ENCODE peak calls at places on chromosomes 16 and 17, in five cellular contexts. O, D, V, C and R are unnamed samples.

GRCh38 chr17:37493249-37494027 is 3.7 kb downstream of the DUSP14 start:
- DNase-seq in O (no peak), D (no peak), V (no peak), C (peak), R (peak)

GRCh38 chr16:86597880-86598606 is 19.7 kb downstream of the FOXL1 start:
- DNase-seq in O (no peak), D (no peak), V (no peak), C (no peak), R (no peak)

GRCh38 chr16:1310832-1311200 is 1.4 kb downstream of the UBE2I start:
- DNase-seq in O (no peak), D (no peak), V (peak), C (peak), R (no peak)

GRCh38 chr16:4692460-4693295 is 684 bp upstream of the NUDT16L1 start:
- DNase-seq in O (no peak), D (peak), V (no peak), C (no peak), R (no peak)

GRCh38 chr17:12958786-12959185 is 59.0 kb downstream of the ELAC2 start:
- DNase-seq in O (no peak), D (no peak), V (no peak), C (peak), R (no peak)

GRCh38 chr17:56596741-56597494 is 3.4 kb downstream of the NOG start:
- DNase-seq in O (no peak), D (no peak), V (no peak), C (no peak), R (no peak)

GRCh38 chr17:40841246-40841645 is 18.8 kb upstream of the KRT10 start:
- DNase-seq in O (no peak), D (no peak), V (no peak), C (no peak), R (peak)

GRCh38 chr17:39622380-39623006 is 4.3 kb upstream of the PPP1R1B start:
- DNase-seq in O (no peak), D (no peak), V (peak), C (no peak), R (no peak)

GRCh38 chr17:14745122-14745521 is 444.2 kb downstream of the HS3ST3B1 start:
- DNase-seq in O (no peak), D (no peak), V (no peak), C (peak), R (peak)

GRCh38 chr17:7897773-7898172 is 9.2 kb downstream of the CHD3 start:
- DNase-seq in O (no peak), D (no peak), V (peak), C (peak), R (peak)
- TF ChIP-seq CTCF in O (no peak), D (peak), V (peak), C (peak), R (peak)

GRCh38 chr16:85110105-85110504 is 2.2 kb downstream of the CIBAR2 start:
- DNase-seq in O (no peak), D (no peak), V (no peak), C (no peak), R (no peak)

GRCh38 chr16:85113168-85113733 is 979 bp upstream of the CIBAR2 start:
- DNase-seq in O (no peak), D (no peak), V (no peak), C (no peak), R (no peak)

GRCh38 chr16:85113913-85114312 is 1.6 kb upstream of the CIBAR2 start:
- DNase-seq in O (no peak), D (no peak), V (no peak), C (no peak), R (no peak)

GRCh38 chr16:85112364-85112763 is at the start of gene CIBAR2:
- DNase-seq in O (no peak), D (no peak), V (no peak), C (no peak), R (no peak)

DNA sequence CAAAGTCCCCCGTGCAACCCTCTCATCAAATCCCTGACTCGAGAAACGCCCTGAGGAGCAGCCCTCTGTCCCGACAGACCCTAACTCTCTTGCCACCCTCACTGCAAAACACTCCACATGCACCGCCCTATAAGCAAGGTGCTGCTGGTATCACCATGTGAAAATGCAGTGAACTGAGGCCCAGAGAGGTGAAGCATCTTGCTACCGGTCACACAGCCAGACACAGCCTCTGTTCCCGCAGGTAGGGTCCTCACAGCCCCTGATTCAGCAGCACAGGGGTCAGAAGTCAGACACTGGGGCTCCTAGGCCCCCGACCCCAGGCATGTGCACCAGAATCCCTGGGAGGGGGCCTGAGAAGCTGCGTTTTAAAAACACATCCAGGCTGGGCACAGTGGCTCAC is 1.1 kb downstream of the CIBAR2 start:
- DNase-seq in O (no peak), D (no peak), V (no peak), C (no peak), R (no peak)
- H3K4me3 ChIP-seq in O (no peak), D (no peak), V (no peak), C (no peak), R (no peak)

DNA sequence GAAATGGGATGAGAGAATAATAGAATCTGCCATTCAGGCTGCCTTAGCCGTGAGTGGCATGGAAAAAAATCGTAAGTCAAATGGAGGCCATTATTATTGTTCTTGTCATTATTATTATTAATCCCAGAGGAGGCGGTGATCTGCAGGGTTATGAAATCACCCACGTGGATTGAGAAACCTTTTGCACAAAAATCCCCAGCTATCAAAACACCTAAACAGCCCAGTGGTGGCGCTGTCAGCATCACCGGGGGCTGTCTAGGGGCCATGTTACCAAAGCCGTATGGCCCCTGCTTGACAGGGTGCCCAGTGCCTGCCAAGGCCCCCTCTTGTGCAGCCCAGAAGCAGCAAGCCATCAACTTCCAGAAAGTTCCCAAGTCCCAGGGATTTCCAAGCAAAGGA is 25.2 kb downstream of the CNGB1 start:
- DNase-seq in O (no peak), D (no peak), V (no peak), C (peak), R (peak)
- TF ChIP-seq CTCF in O (no peak), D (no peak), V (no peak), C (peak), R (peak)

GRCh38 chr16:67943256-67943618 is 683 bp downstream of the LCAT start:
- DNase-seq in O (no peak), D (no peak), V (no peak), C (no peak), R (no peak)
- H3K4me3 ChIP-seq in O (no peak), D (no peak), V (no peak), C (no peak), R (no peak)

GRCh38 chr16:9128346-9129342 is 37.2 kb downstream of the HAPSTR1 start:
- DNase-seq in O (no peak), D (no peak), V (no peak), C (no peak), R (no peak)

GRCh38 chr16:9124444-9124843 is 33.0 kb downstream of the HAPSTR1 start:
- DNase-seq in O (no peak), D (no peak), V (no peak), C (no peak), R (no peak)

GRCh38 chr16:9125658-9126492 is 34.4 kb downstream of the HAPSTR1 start:
- DNase-seq in O (no peak), D (no peak), V (peak), C (no peak), R (no peak)

GRCh38 chr16:9124908-9125584 is 33.6 kb downstream of the HAPSTR1 start:
- DNase-seq in O (no peak), D (no peak), V (no peak), C (no peak), R (no peak)

DNA sequence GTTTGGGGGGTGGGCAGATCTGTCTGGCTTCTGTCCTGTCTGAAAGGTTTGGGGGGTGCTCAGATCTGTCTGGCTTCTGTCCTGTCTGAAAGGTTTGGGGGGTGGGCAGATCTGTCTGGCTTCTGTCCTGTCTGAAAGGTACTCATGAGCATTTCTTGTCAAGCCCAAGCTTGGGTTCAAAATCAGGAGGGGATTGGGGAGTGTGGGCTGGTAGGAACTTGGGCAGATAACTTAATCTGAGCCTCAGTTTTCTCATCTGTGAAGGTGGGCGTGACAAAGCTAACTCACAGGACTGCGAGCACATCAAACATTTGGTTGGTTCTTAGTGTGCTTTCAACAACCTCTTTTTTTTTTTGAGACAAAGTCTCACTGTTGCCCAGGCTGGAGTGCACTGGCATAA is 35.2 kb downstream of the HAPSTR1 start:
- DNase-seq in O (no peak), D (no peak), V (no peak), C (no peak), R (no peak)
- TF ChIP-seq CTCF in O (no peak), D (no peak), V (no peak), C (no peak), R (no peak)

GRCh38 chr17:77145209-77145608 is 4.4 kb downstream of the SEC14L1 start:
- DNase-seq in O (no peak), D (no peak), V (no peak), C (no peak), R (no peak)

GRCh38 chr17:77146882-77147281 is 6.1 kb downstream of the SEC14L1 start:
- DNase-seq in O (no peak), D (peak), V (no peak), C (no peak), R (no peak)

GRCh38 chr17:77144227-77144626 is 3.5 kb downstream of the SEC14L1 start:
- DNase-seq in O (no peak), D (no peak), V (no peak), C (no peak), R (no peak)

GRCh38 chr17:77147357-77147801 is 6.6 kb downstream of the SEC14L1 start:
- DNase-seq in O (no peak), D (no peak), V (no peak), C (no peak), R (no peak)

DNA sequence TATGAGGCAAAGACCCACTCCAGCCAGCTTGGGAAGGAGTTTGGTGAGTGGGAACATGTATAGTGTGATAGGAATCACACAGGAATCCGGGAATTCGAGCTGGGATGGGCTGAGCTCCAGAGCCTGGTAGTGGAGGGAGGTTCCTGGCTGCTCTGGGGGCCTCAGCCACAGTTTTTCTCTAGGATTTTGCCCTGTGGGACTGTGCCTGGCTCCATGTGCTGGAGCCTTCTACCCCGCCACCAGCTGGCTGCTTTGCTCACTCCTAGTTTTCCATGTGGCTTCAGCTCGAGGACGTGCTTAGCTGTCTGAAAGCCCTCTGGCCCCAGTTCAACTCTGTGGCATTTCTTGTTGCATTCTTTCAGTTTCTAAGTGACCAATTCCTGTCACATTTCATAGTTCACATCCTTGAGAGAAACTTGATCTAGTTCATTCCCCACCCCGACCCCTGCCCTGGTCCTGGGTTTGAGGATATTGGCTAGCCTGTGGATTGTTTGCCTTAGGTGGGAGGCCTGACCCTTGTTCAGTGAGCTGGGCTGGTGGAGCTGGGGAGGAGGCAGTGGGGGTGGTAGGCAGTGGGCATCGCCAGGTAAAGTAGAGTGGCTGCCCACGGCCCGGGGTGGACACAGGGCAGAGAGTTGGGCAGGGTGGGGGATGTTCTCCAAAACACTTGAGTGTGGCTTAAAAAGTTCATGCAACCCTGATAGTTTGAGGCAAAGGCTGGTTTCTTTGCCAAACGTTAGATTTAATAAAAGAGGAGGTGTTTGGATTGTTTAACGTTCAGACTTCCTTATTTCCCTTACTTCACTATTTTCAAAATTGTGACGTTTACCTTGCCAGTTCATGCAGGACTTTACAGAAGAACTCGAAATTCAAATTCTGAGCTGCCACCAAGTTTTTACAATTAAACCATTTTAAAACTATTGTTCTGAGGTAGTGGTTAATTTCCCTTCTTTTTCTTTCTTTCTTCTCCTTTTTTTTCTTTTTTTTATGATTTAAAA is 5.2 kb downstream of the SEC14L1 start:
- DNase-seq in O (no peak), D (peak), V (no peak), C (peak), R (peak)
- H3K4me3 ChIP-seq in O (peak), D (peak), V (no peak), C (peak), R (peak)

DNA sequence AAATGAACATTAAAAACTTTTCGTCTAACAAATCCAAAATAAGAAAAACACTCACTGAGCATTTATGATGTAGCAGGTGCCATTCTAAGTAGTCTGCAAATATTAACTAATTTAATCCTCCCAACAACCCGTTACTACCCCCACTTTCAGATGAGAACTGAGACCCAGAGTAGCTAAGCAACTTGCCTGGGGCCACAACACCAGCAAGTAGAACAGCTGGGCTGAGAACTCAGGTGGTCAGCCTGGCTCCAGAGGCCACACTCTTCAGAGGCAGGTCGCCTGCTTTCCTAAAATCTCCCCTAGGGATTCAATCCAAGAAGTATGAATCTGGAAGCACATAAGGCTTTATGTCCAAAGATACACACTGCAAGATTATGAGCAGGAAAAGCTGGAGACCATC is 6.2 kb downstream of the MBTPS1 start:
- DNase-seq in O (no peak), D (no peak), V (no peak), C (no peak), R (no peak)
- TF ChIP-seq CTCF in O (no peak), D (no peak), V (no peak), C (no peak), R (no peak)